ENCODE peak calls at places on chromosome 9, in four cellular contexts. One of them, this sample, is unnamed.

GRCh38 chr9:2727966-2728613 is 10.8 kb downstream of the KCNV2 start:
- DNase-seq in HCT116: peak; percentile 4
- DNase-seq in MM.1S: peak; percentile 44
- DNase-seq in PC-3: peak; percentile 69
- DNase-seq in this sample: peak; percentile 52

GRCh38 chr9:36964791-36965190 is 69.3 kb downstream of the PAX5 start:
- DNase-seq in MM.1S: no peak
- DNase-seq in HCT116: no peak
- DNase-seq in PC-3: no peak
- DNase-seq in this sample: no peak

GRCh38 chr9:110206388-110206787 is 1.6 kb downstream of the C9orf152 start:
- DNase-seq in MM.1S: no peak
- DNase-seq in PC-3: no peak
- DNase-seq in HCT116: no peak
- DNase-seq in this sample: no peak

GRCh38 chr9:126000256-126000655 is 253.1 kb downstream of the PBX3 start:
- DNase-seq in HCT116: no peak
- DNase-seq in PC-3: no peak
- DNase-seq in MM.1S: no peak
- DNase-seq in this sample: no peak

GRCh38 chr9:97487880-97488279 is 13.6 kb upstream of the TMOD1 start:
- DNase-seq in MM.1S: no peak
- DNase-seq in HCT116: no peak
- DNase-seq in PC-3: no peak
- DNase-seq in this sample: no peak

GRCh38 chr9:132541051-132541450 is 41.4 kb upstream of the BARHL1 start:
- DNase-seq in PC-3: no peak
- DNase-seq in HCT116: no peak
- DNase-seq in MM.1S: no peak
- DNase-seq in this sample: no peak

GRCh38 chr9:13568851-13569618 is 289.5 kb upstream of the MPDZ start:
- DNase-seq in MM.1S: peak; percentile 9
- DNase-seq in PC-3: no peak
- DNase-seq in HCT116: no peak
- DNase-seq in this sample: no peak

GRCh38 chr9:31799953-31800609 is 584.4 kb upstream of the ACO1 start:
- DNase-seq in HCT116: peak; percentile 19
- DNase-seq in MM.1S: peak; percentile 41
- DNase-seq in PC-3: peak; percentile 41
- DNase-seq in this sample: peak; percentile 14

GRCh38 chr9:73165911-73166310 is 14.2 kb downstream of the ANXA1 start:
- DNase-seq in MM.1S: no peak
- DNase-seq in PC-3: no peak
- DNase-seq in HCT116: no peak
- DNase-seq in this sample: no peak

GRCh38 chr9:36091028-36091953 is 45.2 kb upstream of the GLIPR2 start:
- DNase-seq in PC-3: peak; percentile 56
- DNase-seq in MM.1S: no peak
- DNase-seq in HCT116: no peak
- DNase-seq in this sample: no peak

GRCh38 chr9:123353984-123354591 is 1.9 kb upstream of the CRB2 start:
- DNase-seq in PC-3: peak; percentile 56
- DNase-seq in HCT116: peak; percentile 52
- DNase-seq in MM.1S: peak; percentile 62
- DNase-seq in this sample: peak; percentile 75

GRCh38 chr9:113343732-113344231 is 3.7 kb upstream of the WDR31 start:
- DNase-seq in MM.1S: peak; percentile 41
- DNase-seq in PC-3: no peak
- DNase-seq in HCT116: no peak
- DNase-seq in this sample: no peak

DNA sequence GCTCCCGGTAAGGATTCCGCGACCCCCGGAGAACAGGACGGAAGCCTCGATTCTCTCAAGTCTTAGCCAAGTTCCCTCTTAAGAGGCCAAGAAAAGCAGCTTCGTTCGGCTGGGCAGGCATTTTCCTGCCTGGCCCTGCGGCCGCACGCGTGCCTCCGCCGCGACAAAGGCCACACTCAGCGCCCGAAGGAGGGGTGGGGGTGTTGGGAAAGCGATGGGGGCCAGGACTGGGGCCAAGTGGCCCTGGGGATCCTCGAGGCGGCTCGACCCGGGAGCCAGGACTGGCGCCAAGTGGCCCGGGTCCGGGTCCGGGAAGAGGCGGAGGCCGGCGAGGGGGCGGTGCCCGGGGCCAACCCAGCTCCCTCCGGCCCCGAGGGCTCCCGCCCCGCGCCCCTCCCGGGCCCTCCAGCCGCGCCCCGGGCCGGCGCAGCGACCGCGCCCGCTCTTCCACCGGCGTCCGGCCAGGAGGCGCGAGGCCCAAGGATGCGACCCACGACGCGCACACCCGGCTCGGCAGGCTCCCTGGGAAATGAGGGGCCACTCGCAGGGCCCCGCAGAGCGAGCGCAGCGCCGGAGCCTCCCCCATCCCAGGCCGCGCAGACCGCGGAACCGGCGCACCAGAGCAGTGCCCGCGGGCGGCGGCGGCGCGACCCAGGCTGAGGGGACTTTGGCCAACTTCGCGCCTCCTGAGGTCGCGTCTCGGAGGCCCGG is 758 bp downstream of the VAV2 start:
- DNase-seq in HCT116: no peak
- DNase-seq in MM.1S: no peak
- DNase-seq in PC-3: no peak
- DNase-seq in this sample: no peak
- TF ChIP-seq EZH2phosphoT487 in HCT116: no peak
- TF ChIP-seq EZH2phosphoT487 in MM.1S: no peak
- TF ChIP-seq EZH2phosphoT487 in PC-3: no peak
- TF ChIP-seq EZH2phosphoT487 in this sample: no peak

DNA sequence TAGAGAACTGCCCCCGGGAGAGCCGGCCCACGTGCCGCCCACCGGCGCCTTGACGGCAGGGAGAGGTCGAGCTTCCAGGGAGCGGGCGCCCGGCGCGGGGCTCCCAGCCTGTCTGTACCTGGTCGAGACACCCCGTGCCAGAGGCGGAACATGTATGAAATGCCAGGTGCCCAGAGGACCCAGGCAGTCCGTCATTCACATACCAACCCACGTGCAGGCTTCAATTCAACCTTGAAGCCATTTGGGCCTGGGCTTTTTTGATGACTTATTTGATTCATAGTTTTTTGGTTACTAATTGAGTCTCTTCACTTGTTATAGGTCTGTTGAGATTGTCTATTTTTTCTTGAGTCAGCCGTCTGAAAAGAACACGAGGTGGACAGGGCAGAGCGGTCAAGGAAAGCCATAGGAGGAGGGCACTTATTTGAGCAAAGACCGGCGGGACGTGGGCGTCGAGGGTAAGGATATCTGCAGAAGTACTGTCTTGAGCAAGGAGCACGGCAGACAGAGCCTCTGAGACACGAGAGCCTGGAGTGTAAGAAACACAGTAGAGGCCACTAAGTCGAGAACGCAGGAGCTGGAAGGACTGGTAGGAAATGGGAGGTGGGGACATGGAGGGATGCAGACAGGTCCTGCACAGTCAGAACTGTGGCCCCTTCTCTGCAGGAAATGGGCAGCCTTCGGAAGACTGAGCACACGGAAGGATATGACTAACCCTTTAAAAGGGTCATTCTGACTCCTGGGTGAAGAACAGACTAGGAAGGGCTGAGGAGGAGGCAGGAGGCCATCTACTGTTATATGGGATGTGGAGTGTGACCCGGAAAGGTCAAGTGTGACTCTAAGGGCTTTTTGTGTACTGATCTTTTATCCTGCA is 1.2 kb upstream of the CAMSAP1 start:
- DNase-seq in HCT116: no peak
- DNase-seq in PC-3: peak; percentile 60
- DNase-seq in MM.1S: no peak
- DNase-seq in this sample: no peak
- H3K4me1 ChIP-seq in HCT116: peaks cover 29% of the 10 kb centered on the region
- H3K4me1 ChIP-seq in PC-3: peaks cover 36% of the 10 kb centered on the region
- H3K4me1 ChIP-seq in MM.1S: peaks cover 13% of the 10 kb centered on the region
- H3K4me1 ChIP-seq in this sample: peaks cover 45% of the 10 kb centered on the region

GRCh38 chr9:104915049-104915448 is 12.9 kb downstream of the ABCA1 start:
- DNase-seq in HCT116: no peak
- DNase-seq in PC-3: no peak
- DNase-seq in MM.1S: no peak
- DNase-seq in this sample: no peak
- H3K4me3 ChIP-seq in HCT116: no peak overlapping the region
- H3K4me3 ChIP-seq in PC-3: no peak overlapping the region
- H3K4me3 ChIP-seq in MM.1S: no peak overlapping the region
- H3K4me3 ChIP-seq in this sample: no peak overlapping the region

GRCh38 chr9:68951879-68952659 is 61.8 kb downstream of the PRKACG start:
- DNase-seq in HCT116: no peak
- DNase-seq in MM.1S: no peak
- DNase-seq in PC-3: no peak
- DNase-seq in this sample: peak; percentile 24

GRCh38 chr9:68950188-68950587 is 63.7 kb downstream of the PRKACG start:
- DNase-seq in HCT116: no peak
- DNase-seq in MM.1S: no peak
- DNase-seq in PC-3: no peak
- DNase-seq in this sample: no peak

GRCh38 chr9:68949271-68950000 is 64.5 kb downstream of the PRKACG start:
- DNase-seq in HCT116: no peak
- DNase-seq in PC-3: peak; percentile 24
- DNase-seq in MM.1S: peak; percentile 79
- DNase-seq in this sample: peak; percentile 76

GRCh38 chr9:68947842-68948569 is 65.9 kb downstream of the PRKACG start:
- DNase-seq in PC-3: no peak
- DNase-seq in MM.1S: no peak
- DNase-seq in HCT116: no peak
- DNase-seq in this sample: no peak

DNA sequence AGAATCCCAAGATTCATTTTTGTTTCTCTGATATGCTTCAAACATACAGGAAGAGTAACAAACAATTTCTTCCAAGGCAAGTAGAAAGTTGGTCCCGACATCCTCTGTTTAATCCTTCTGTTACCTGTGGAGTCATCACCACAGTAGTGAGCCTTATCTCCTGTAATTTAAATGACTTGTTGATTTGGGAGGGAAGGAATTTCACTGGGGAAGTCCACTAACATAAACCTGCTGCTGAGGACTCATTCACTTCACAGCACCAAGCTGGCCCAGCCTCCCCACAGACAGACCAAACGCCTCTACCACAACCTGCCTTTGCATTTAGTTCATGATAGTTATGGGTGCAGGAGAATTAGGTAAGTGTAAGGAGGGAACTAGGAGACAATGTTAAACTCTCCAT is 63.2 kb downstream of the PRKACG start:
- DNase-seq in HCT116: no peak
- DNase-seq in MM.1S: no peak
- DNase-seq in PC-3: no peak
- DNase-seq in this sample: no peak
- TF ChIP-seq EZH2phosphoT487 in HCT116: no peak
- TF ChIP-seq EZH2phosphoT487 in MM.1S: no peak
- TF ChIP-seq EZH2phosphoT487 in PC-3: no peak
- TF ChIP-seq EZH2phosphoT487 in this sample: no peak

DNA sequence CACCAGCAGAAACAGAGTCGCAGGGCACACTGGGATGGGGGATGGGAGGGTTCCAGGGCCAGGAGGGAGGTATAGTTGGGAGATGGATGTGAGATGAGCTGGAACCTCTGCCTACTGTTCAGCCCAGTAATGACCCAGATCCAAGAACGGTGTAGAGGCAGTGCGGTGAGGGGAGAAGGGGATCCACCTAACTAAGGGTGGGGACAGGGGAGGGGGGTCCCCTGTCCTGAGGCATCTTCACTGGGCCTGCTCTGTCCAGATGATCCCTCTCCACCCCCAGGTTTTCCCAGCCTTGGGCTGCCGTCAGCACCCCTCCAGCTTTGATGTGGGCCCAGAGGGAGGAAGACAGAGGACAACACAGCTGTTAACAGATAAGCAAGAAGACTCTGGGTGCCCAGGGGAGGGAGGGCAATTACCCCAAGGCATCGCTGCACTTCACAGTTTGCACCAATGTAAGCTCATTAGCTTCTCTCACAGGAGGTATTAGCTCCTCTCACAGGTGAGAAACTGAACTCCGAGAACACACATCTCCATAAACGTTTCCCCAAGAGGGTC is 19.3 kb downstream of the BICD2 start:
- DNase-seq in PC-3: no peak
- DNase-seq in MM.1S: no peak
- DNase-seq in HCT116: no peak
- DNase-seq in this sample: no peak
- H3K4me1 ChIP-seq in PC-3: peaks cover 9% of the 10 kb centered on the region
- H3K4me1 ChIP-seq in MM.1S: peaks cover 32% of the 10 kb centered on the region
- H3K4me1 ChIP-seq in HCT116: peaks cover 19% of the 10 kb centered on the region
- H3K4me1 ChIP-seq in this sample: peaks cover 45% of the 10 kb centered on the region

DNA sequence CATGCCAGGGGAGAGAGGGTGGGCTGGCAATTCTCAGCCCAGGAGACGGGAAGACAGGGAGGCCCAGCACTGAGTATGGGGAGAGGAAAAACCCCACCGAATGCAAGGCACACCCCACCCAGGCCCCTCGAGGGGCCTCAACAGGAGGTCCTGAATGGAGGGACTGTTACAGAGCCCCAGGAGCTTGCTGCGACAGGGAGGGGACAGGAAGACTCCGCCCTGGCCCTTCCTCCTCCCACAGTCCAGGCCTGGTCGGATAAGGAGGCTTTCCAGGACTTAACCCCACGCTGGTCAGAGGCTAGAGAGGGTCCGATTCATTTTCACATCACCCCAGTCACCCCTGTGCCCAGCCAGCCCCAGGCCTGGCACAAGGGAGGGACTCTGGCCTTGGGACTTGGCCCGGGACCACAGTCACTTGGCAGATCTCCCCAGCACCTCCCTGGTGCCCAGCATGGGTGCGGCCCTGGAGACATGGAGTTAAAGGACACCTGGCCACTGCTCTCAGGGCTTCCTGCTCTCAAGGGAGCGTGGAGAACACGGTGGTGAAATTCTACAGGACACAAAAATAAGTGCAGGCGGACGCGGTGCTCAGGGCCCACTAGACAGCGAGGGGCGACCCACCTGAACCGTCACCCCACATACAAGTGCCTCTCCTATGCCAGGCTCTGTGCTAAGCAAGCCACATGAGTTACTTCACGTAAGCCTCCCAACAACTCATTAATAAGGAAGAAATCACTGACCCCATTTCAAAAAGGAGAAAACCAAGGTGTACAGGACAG is 44.8 kb upstream of the STXBP1 start:
- DNase-seq in PC-3: peak; percentile 46
- DNase-seq in MM.1S: no peak
- DNase-seq in HCT116: no peak
- DNase-seq in this sample: no peak
- H3K4me3 ChIP-seq in PC-3: peak overlapping the region; percentile 78
- H3K4me3 ChIP-seq in MM.1S: no peak overlapping the region
- H3K4me3 ChIP-seq in HCT116: peak overlapping the region; percentile 96
- H3K4me3 ChIP-seq in this sample: no peak overlapping the region

GRCh38 chr9:129347323-129348120 is 169.5 kb upstream of the IER5L start:
- DNase-seq in PC-3: no peak
- DNase-seq in HCT116: no peak
- DNase-seq in MM.1S: no peak
- DNase-seq in this sample: no peak
- TF ChIP-seq EZH2phosphoT487 in PC-3: no peak
- TF ChIP-seq EZH2phosphoT487 in HCT116: no peak
- TF ChIP-seq EZH2phosphoT487 in MM.1S: no peak
- TF ChIP-seq EZH2phosphoT487 in this sample: no peak

This sample was measured in OCI-LY7.